ENCODE peak calls at places on chromosomes 7 and 10, in four cellular contexts. D is Panc1, G is testis, V is uterus. K is an unnamed sample.

GRCh38 chr10:93993782-93994668 is at the start of gene PLCE1:
- DNase-seq in D (no peak), G (peak; percentile 65), V (peak; percentile 40), K (peak; percentile 66)

GRCh38 chr7:95963446-95963990 is 191.2 kb downstream of the DYNC1I1 start:
- DNase-seq in D (no peak), G (no peak), V (no peak), K (no peak)

GRCh38 chr10:120945801-120946302 is 94.7 kb downstream of the WDR11 start:
- DNase-seq in D (no peak), G (peak; percentile 61), V (peak; percentile 70), K (no peak)

GRCh38 chr10:71396714-71397339 is at the start of gene CDH23:
- DNase-seq in D (no peak), G (peak; percentile 73), V (peak; percentile 72), K (peak; percentile 47)

GRCh38 chr10:97888641-97889262 is 39.1 kb downstream of the GOLGA7B start:
- DNase-seq in D (no peak), G (no peak), V (no peak), K (peak; percentile 31)

GRCh38 chr7:121298831-121299239 is 30.0 kb upstream of the WNT16 start:
- DNase-seq in D (no peak), G (no peak), V (no peak), K (no peak)

GRCh38 chr7:133315332-133316040 is 62.6 kb downstream of the EXOC4 start:
- DNase-seq in D (no peak), G (no peak), V (no peak), K (no peak)

GRCh38 chr7:20140278-20141058 is 76.7 kb downstream of the MACC1 start:
- DNase-seq in D (no peak), G (no peak), V (no peak), K (no peak)

GRCh38 chr7:22359156-22359697 is 2.3 kb upstream of the RAPGEF5 start:
- DNase-seq in D (no peak), G (no peak), V (no peak), K (no peak)

GRCh38 chr7:30852744-30853288 is 58.8 kb upstream of the AQP1 start:
- DNase-seq in D (no peak), G (no peak), V (no peak), K (no peak)

GRCh38 chr7:47697533-47697932 is 115.6 kb upstream of the TNS3 start:
- DNase-seq in D (no peak), G (no peak), V (no peak), K (no peak)

GRCh38 chr10:77578583-77579227 is 58.9 kb downstream of the KCNMA1 start:
- DNase-seq in D (no peak), G (no peak), V (no peak), K (no peak)

GRCh38 chr10:84588971-84589370 is 260.6 kb downstream of the CCSER2 start:
- DNase-seq in D (no peak), G (no peak), V (no peak), K (peak; percentile 27)

GRCh38 chr10:97096327-97097153 is 89.2 kb downstream of the SLIT1 start:
- DNase-seq in D (no peak), G (no peak), V (peak; percentile 43), K (no peak)

GRCh38 chr7:149855368-149856305 is 17.5 kb downstream of the ZNF862 start:
- DNase-seq in D (no peak), G (no peak), V (no peak), K (no peak)

GRCh38 chr10:97827778-97828291 is 21.8 kb upstream of the GOLGA7B start:
- DNase-seq in D (no peak), G (peak; percentile 28), V (no peak), K (no peak)

GRCh38 chr10:133140417-133141143 is 19.4 kb upstream of the KNDC1 start:
- DNase-seq in D (no peak), G (peak; percentile 11), V (peak; percentile 7), K (no peak)

GRCh38 chr7:16528520-16528919 is 1.9 kb downstream of the LRRC72 start:
- DNase-seq in D (no peak), G (no peak), V (no peak), K (peak; percentile 21)

GRCh38 chr10:71748671-71749191 is 24.6 kb downstream of the VSIR start:
- DNase-seq in D (no peak), G (peak; percentile 76), V (peak; percentile 64), K (no peak)

GRCh38 chr10:21692909-21693308 is 158.9 kb downstream of the MLLT10 start:
- DNase-seq in D (no peak), G (no peak), V (no peak), K (no peak)

GRCh38 chr7:157586426-157586955 is 249.7 kb downstream of the DNAJB6 start:
- DNase-seq in D (no peak), G (no peak), V (no peak), K (no peak)
- H3K9me3 ChIP-seq in D (no peaks in the 10 kb centered on the region), G (no peaks in the 10 kb centered on the region), V (no peaks in the 10 kb centered on the region), K (no peaks in the 10 kb centered on the region)

DNA sequence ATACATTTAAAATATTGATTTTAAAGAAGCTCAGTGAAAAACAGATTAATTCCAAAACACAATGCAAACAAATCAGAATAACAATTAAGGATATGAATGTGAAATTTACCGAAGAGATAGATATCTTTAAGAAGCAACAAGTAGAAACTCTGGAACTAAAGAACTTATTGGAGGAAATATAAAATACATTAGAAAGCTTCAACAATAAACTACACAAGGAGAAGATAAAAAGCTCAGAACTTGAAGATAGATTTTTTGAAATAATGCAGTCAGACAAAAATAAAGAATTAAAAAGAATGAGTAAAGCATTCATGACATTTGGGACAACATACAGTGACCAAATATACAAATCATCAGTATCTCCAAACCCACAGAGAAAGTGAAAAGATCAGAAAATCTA is 43.2 kb downstream of the HIBADH start:
- DNase-seq in D (no peak), G (no peak), V (no peak), K (no peak)
- H3K9me3 ChIP-seq in D (peaks cover 22% of the 10 kb centered on the region), G (no peaks in the 10 kb centered on the region), V (peaks cover 28% of the 10 kb centered on the region), K (no peaks in the 10 kb centered on the region)

GRCh38 chr10:38979535-38979934 is 885.4 kb downstream of the ZNF37A start:
- DNase-seq in D (no peak), G (no peak), V (no peak), K (no peak)
- H3K9me3 ChIP-seq in D (no peaks in the 10 kb centered on the region), G (no peaks in the 10 kb centered on the region), V (no peaks in the 10 kb centered on the region), K (no peaks in the 10 kb centered on the region)

GRCh38 chr10:42652860-42653259 is 14.5 kb upstream of the ZNF33B start:
- DNase-seq in D (no peak), G (no peak), V (no peak), K (no peak)

GRCh38 chr10:42648512-42648911 is 10.1 kb upstream of the ZNF33B start:
- DNase-seq in D (no peak), G (no peak), V (no peak), K (no peak)

GRCh38 chr10:42650374-42650773 is 12.0 kb upstream of the ZNF33B start:
- DNase-seq in D (no peak), G (no peak), V (no peak), K (no peak)

DNA sequence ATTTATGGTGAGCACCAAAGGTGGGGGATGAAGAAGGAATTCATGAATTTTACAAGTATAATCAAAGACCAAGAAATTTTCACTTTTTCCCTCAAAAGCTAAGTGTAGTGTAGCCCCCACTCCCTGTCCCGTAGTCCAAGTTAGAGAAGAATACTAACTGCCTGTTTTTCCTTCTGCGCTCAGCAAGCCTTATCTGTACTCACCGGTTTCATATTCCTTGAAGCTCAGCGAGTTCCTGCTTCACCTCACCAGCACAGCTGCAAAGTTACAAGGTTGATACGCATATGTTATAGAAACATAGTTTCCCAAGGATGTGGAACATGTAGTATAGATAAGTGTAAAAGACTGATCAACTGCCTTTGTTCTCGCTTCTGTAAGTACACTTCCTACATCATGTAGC is 16.0 kb upstream of the ZNF33B start:
- DNase-seq in D (no peak), G (no peak), V (no peak), K (no peak)
- H3K9me3 ChIP-seq in D (no peaks in the 10 kb centered on the region), G (no peaks in the 10 kb centered on the region), V (no peaks in the 10 kb centered on the region), K (no peaks in the 10 kb centered on the region)

DNA sequence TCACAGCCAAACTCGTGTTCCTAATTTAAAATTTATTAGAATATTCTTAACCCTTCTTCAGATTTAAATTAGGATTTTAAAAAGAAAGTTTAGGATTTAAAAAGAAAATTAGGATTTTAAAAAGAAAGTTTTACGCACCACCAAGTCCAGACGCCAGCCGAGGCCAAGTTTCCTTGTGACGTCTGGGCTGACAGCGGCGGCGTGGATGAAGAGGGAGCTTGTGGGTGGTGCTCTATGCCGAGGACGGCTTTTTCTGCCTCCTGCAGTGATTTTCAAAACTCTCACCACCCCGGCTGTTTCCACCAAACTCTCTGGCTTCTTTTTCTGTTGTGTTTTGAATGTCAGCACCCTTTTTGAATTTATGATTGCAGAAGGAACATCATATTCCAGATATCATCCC is 252.9 kb downstream of the DNAJB6 start:
- DNase-seq in D (no peak), G (peak; percentile 67), V (no peak), K (no peak)
- H3K9me3 ChIP-seq in D (no peaks in the 10 kb centered on the region), G (no peaks in the 10 kb centered on the region), V (no peaks in the 10 kb centered on the region), K (no peaks in the 10 kb centered on the region)

DNA sequence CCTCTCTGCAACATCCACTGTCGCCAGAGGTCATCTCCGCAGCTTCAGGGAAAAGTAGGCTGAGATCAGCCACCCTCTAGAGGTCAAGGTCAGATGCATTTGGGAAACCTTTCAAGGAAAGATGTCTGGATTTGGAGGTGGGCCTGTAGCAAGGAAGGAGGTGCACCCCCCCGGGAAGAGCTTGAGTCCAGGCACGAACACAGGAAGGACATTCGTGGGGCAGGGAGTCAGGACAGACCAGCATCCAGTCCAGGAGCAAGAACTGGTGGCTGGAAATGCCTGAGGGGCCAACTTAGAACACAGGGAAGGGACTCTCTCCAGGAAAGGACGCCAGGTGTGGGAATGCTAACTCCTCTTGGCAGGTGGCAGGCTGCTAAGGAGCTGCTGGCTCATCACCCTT is 614.1 kb upstream of the MGMT start:
- DNase-seq in D (no peak), G (no peak), V (no peak), K (no peak)
- H3K9me3 ChIP-seq in D (no peaks in the 10 kb centered on the region), G (no peaks in the 10 kb centered on the region), V (no peaks in the 10 kb centered on the region), K (no peaks in the 10 kb centered on the region)

GRCh38 chr7:157885140-157885539 is 548.3 kb downstream of the DNAJB6 start:
- DNase-seq in D (no peak), G (no peak), V (no peak), K (no peak)

GRCh38 chr7:157884461-157885062 is 547.8 kb downstream of the DNAJB6 start:
- DNase-seq in D (no peak), G (no peak), V (no peak), K (no peak)

GRCh38 chr7:157887400-157887799 is 550.6 kb downstream of the DNAJB6 start:
- DNase-seq in D (no peak), G (no peak), V (no peak), K (no peak)

GRCh38 chr7:157886711-157887110 is 549.9 kb downstream of the DNAJB6 start:
- DNase-seq in D (no peak), G (no peak), V (no peak), K (no peak)

GRCh38 chr7:157886261-157886660 is 549.5 kb downstream of the DNAJB6 start:
- DNase-seq in D (no peak), G (no peak), V (no peak), K (no peak)
- H3K9me3 ChIP-seq in D (no peaks in the 10 kb centered on the region), G (no peaks in the 10 kb centered on the region), V (no peaks in the 10 kb centered on the region), K (no peaks in the 10 kb centered on the region)

DNA sequence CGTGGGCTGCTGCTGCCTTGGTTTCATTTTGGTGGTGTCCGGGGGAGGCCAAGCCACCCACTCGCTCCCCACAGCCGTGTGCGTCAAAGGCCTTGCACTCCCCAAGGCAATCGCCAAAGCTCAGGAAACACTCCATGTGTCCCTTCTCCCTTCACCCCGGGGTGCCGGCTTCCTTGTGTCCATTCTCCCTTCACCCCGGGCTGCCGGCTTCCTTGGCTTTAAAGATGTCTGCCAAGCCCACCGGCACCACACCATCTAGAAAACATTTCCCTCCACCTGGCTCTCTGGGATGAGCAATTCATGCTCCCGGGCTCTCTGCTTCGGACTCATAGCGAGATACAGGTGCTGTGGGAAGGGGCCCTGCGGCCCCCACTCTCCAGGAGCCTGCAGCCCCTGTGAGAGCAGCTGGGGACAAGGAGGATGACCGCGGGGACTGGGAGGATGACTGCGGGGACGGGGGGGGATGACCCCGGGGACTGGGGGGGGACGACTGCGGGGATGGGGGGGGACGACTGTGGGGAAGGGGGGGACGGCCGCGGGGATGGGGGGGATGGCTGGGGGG is 322.1 kb downstream of the DNAJB6 start:
- DNase-seq in D (no peak), G (no peak), V (no peak), K (no peak)
- H3K9me3 ChIP-seq in D (no peaks in the 10 kb centered on the region), G (no peaks in the 10 kb centered on the region), V (no peaks in the 10 kb centered on the region), K (no peaks in the 10 kb centered on the region)

K was measured in BE2C.